ENCODE peak calls at places on chromosomes 2 and 18, in ten cellular contexts. U, J, L, A, Q, G, W, S, D and N are unnamed samples. For H3K36me3, the result is how much of the 10 kb centered on the place peaks cover.

GRCh38 chr2:236706288-236706687 is 136.7 kb downstream of the ACKR3 start:
- DNase-seq in U (no peak), J (no peak), L (no peak), A (no peak), Q (no peak), G (no peak), W (no peak), S (no peak), D (no peak), N (no peak)

GRCh38 chr2:101119431-101119830 is 31.8 kb downstream of the TBC1D8 start:
- DNase-seq in U (no peak), J (no peak), L (peak), A (peak), Q (peak), G (no peak), W (no peak), S (peak), D (no peak), N (no peak)

GRCh38 chr2:134539946-134540345 is 178.9 kb downstream of the TMEM163 start:
- DNase-seq in U (no peak), J (no peak), L (no peak), A (no peak), Q (no peak), G (no peak), W (no peak), S (no peak), D (no peak), N (no peak)

GRCh38 chr2:189943009-189943408 is 119.5 kb downstream of the MSTN start:
- DNase-seq in U (no peak), J (no peak), L (no peak), A (no peak), Q (no peak), G (no peak), W (no peak), S (no peak), D (no peak), N (no peak)

GRCh38 chr2:218291934-218292699 is at the start of gene TMBIM1:
- DNase-seq in U (peak), J (peak), L (peak), A (peak), Q (peak), G (peak), W (peak), S (peak), D (peak), N (peak)

GRCh38 chr2:232478571-232479340 is 8.9 kb downstream of the ECEL1 start:
- DNase-seq in U (peak), J (no peak), L (no peak), A (no peak), Q (peak), G (no peak), W (peak), S (no peak), D (no peak), N (no peak)

GRCh38 chr2:190694479-190694878 is 45.6 kb downstream of the NAB1 start:
- DNase-seq in U (no peak), J (no peak), L (no peak), A (no peak), Q (no peak), G (no peak), W (no peak), S (no peak), D (no peak), N (no peak)

GRCh38 chr2:100008960-100009359 is 133.4 kb downstream of the AFF3 start:
- DNase-seq in U (no peak), J (no peak), L (no peak), A (peak), Q (no peak), G (no peak), W (no peak), S (peak), D (peak), N (no peak)

GRCh38 chr18:45169610-45170009 is 445.7 kb upstream of the SLC14A2 start:
- DNase-seq in U (no peak), J (no peak), L (peak), A (peak), Q (peak), G (no peak), W (no peak), S (peak), D (peak), N (peak)

GRCh38 chr2:23629417-23630110 is 244.6 kb downstream of the KLHL29 start:
- DNase-seq in U (peak), J (no peak), L (no peak), A (no peak), Q (peak), G (no peak), W (no peak), S (no peak), D (no peak), N (no peak)

GRCh38 chr2:215493370-215493769 is 57.5 kb upstream of the FN1 start:
- DNase-seq in U (no peak), J (no peak), L (no peak), A (no peak), Q (no peak), G (no peak), W (no peak), S (no peak), D (no peak), N (no peak)

GRCh38 chr2:180983468-180984388 is 3.3 kb downstream of the UBE2E3 start:
- DNase-seq in U (no peak), J (peak), L (no peak), A (peak), Q (no peak), G (peak), W (no peak), S (peak), D (peak), N (peak)
- H3K36me3 ChIP-seq in U (under half), J (under half), L (under half), A (under half), Q (under half), G (under half), W (under half), S (under half), D (under half), N (under half)

DNA sequence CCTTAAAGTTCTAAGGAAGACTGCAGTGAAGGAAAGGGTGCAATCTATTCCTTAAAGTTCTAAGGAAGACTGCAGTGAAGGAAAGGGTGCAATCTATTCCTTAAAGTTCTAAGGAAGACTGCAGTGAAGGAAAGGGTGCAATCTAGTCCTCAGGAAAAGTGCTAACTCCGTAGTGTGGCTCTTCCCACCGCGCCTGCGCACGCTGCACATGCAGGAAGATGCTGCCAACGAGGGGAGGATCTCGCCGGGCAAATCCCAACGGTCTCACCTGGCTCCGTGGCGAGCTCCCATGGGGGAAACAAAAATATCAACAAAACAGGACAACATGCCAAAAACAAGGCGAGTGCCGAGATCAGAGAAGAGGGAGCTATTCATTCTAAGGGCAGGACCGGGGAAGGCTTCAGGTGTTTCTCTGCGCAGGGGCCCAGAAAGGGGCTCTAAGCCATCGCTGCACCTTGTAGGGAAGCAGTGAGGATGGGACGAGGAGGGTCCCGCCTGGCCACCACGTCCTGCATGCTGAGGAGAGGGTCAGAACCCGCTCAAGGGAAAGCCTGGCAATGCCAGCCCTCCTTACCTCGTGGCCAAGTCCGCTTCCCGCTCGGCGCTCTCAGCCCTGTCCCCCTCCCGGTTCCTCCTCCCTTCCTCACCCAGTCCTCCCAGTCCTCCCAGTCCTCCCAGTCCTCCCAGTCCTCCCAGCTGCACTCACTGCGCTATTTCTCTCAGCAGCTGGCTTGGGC is 24.5 kb downstream of the TIMM21 start:
- DNase-seq in U (no peak), J (no peak), L (no peak), A (no peak), Q (no peak), G (no peak), W (no peak), S (no peak), D (no peak), N (no peak)
- H3K4me3 ChIP-seq in U (peak), J (no peak), L (no peak), A (no peak), Q (no peak), G (no peak), W (no peak), S (no peak), D (peak), N (peak)

GRCh38 chr18:53025247-53025646 is 685.2 kb downstream of the DCC start:
- DNase-seq in U (no peak), J (no peak), L (no peak), A (no peak), Q (no peak), G (no peak), W (no peak), S (no peak), D (no peak), N (no peak)

GRCh38 chr18:53033128-53033527 is 693.1 kb downstream of the DCC start:
- DNase-seq in U (no peak), J (no peak), L (no peak), A (no peak), Q (no peak), G (no peak), W (no peak), S (no peak), D (no peak), N (no peak)

DNA sequence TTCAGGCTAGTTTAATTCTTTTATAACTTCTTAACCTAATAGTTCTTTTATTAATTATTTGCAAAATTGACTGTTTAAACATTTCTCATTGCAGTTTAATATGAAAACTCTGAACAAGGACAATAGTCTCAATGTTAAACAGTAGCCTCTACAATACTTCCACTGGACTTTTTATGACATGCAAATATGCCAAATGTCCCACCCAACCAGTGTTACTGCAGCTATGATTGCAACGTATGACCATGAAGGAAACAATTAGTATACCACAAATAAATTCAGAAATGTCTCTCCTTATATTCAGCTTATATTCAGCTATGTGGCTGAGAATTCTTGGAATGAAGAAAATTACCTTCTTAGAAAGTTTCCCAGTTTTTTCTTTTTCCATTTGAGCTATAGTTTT is 688.6 kb downstream of the DCC start:
- DNase-seq in U (no peak), J (no peak), L (no peak), A (no peak), Q (no peak), G (no peak), W (no peak), S (no peak), D (no peak), N (no peak)
- H3K36me3 ChIP-seq in U (under half), J (under half), L (under half), A (under half), Q (under half), G (under half), W (under half), S (under half), D (under half), N (under half)

DNA sequence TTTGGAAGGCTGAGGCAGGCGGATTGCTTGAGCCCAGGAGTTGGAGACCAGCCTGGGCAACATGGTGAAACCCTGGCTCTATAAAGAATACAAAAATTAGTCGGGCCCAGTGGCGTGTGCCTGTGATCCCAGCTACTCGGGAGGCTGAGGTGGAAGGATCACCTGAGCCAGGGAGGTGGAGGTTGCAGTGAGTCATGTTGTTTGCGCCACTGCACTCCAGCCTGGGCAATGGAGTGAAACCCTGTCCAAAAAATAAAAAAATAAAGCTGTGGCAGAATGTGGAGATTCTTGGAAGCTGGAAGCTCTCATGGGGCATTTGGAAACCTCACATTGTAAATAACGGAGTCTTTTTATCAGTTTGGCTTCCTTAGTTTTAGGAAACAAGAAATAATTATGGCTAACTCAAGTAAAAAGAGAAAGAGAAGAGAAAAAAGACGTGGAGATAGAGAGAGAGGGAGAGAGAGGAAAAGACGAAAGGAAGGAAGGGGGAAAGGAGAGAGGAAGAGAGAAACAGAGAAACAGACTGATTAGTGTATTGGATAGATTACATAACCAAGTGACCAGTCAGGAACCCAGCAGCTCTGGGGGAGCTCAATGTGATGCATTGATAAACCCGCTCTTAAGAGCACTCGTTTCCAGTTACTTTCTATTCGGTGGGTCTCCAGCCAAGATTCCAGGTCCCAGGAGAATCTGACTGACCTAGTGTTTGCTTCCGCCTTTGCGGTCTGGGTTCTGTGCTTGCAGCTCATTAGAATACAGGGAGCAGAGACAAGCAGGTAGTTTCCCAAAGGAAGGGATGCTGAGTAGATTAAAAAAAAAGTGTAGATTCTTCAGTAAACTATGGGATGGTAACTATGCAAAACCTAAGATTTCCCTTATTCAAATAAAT is 1.1 kb upstream of the SPAST start:
- DNase-seq in U (no peak), J (no peak), L (peak), A (peak), Q (peak), G (peak), W (peak), S (peak), D (peak), N (peak)
- H3K4me3 ChIP-seq in U (peak), J (peak), L (peak), A (peak), Q (peak), G (peak), W (peak), S (peak), D (peak), N (peak)

DNA sequence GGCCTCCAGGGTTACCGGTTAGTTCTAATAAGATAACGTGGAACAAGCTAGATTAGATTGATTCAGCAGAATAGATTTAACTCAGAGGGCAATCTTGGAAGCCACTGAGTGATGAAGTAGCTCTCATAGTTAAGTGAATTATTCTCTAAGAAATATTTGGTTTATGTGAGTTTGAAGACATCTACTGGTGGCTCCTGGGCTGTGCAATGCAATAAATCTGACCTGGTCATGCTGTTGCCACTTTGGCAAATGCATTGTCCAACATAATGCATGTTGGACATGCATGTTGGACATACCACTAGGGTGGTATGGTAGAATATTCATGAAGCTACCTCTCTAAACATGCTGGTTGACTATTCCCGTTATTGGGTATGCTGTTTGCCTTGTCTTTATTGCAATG is 493.7 kb upstream of the VRK2 start:
- DNase-seq in U (no peak), J (no peak), L (no peak), A (no peak), Q (no peak), G (no peak), W (no peak), S (peak), D (no peak), N (no peak)
- H3K36me3 ChIP-seq in U (under half), J (under half), L (under half), A (under half), Q (under half), G (under half), W (under half), S (under half), D (under half), N (under half)

DNA sequence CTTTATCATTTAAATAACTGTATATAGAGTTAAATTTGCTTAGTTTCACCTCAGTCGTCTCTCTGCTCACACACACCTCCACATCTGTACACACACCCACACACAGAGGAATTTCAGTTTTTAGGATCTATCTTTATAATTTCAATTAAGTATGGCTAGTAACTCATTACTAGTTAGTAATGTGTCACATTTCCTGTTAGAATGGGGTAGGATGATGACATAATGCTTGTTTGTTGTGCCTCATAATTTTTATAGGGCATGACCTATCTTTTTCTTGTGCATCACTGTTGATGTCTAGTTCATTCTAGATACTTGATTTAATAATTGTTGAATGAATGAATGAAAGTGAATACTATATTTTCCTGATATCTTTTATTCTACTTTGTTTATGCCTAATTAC is 108.6 kb downstream of the AGPS start:
- DNase-seq in U (no peak), J (no peak), L (no peak), A (no peak), Q (no peak), G (no peak), W (no peak), S (peak), D (no peak), N (peak)
- H3K4me3 ChIP-seq in U (no peak), J (no peak), L (no peak), A (no peak), Q (no peak), G (no peak), W (no peak), S (no peak), D (no peak), N (no peak)

DNA sequence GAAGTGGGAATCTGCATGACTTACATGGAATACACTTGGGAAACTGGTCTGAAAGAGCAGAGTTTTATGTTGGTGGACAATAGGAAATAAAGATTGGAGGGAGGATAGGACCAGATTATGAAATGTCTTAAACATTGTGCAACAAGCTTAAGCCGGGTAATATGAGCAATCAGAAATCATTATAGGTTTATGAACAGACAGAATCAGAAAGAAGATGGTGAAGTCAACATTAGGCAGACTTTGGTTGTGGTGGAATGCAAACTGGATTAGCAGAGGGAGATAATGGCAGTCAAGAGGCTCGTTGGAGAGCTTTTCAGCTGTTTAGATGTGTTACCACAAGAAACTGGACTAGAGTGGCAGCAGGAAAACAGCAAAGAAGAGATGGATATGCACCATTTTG is 43.5 kb downstream of the CRIM1 start:
- DNase-seq in U (no peak), J (no peak), L (no peak), A (no peak), Q (no peak), G (no peak), W (no peak), S (no peak), D (peak), N (peak)
- H3K36me3 ChIP-seq in U (under half), J (under half), L (under half), A (under half), Q (under half), G (under half), W (under half), S (half or more), D (under half), N (under half)